ENCODE peak calls at places on chromosomes 11 and 22, in four cellular contexts. P is mucosa of gallbladder; X is effector memory CD8-positive, alpha-beta T cell; U is EL. A is an unnamed sample.

GRCh38 chr11:61472282-61472681 is 36.3 kb upstream of the LRRC10B start:
- DNase-seq in X (no peak), U (no peak), P (no peak), A (no peak)

GRCh38 chr11:110174645-110175310 is 81.6 kb downstream of the ZC3H12C start:
- DNase-seq in U (no peak), X (no peak), P (no peak), A (no peak)

GRCh38 chr11:13668102-13668956 is at the start of gene FAR1:
- DNase-seq in P (peak; percentile 97), X (peak; percentile 94), U (peak; percentile 99), A (peak; percentile 98)

GRCh38 chr11:77140231-77140959 is 12.3 kb downstream of the MYO7A start:
- DNase-seq in U (peak; percentile 38), P (no peak), X (no peak), A (no peak)

GRCh38 chr11:71964641-71965040 is 34.1 kb upstream of the IL18BP start:
- DNase-seq in U (no peak), X (no peak), P (no peak), A (no peak)

GRCh38 chr22:27775087-27775697 is 26.4 kb downstream of the MN1 start:
- DNase-seq in P (no peak), U (no peak), X (no peak), A (no peak)

GRCh38 chr11:93532285-93532789 is 10.9 kb downstream of the SMCO4 start:
- DNase-seq in U (peak; percentile 18), X (no peak), P (no peak), A (no peak)

GRCh38 chr11:77487790-77488189 is 13.9 kb upstream of the PAK1 start:
- DNase-seq in U (no peak), X (no peak), P (no peak), A (no peak)

GRCh38 chr11:23423119-23423518 is 562.8 kb upstream of the CCDC179 start:
- DNase-seq in P (no peak), U (peak; percentile 41), X (no peak), A (no peak)

A was measured in transverse colon.